ENCODE peak calls at places on chromosomes 6 and 20, in five cellular contexts. Z, Y, F, A and V are unnamed samples.

GRCh38 chr6:78909391-78909790 is 42.0 kb downstream of the IRAK1BP1 start:
- DNase-seq in A (no peak), F (no peak), Y (no peak), Z (no peak), V (no peak)

GRCh38 chr6:26033942-26034354 is 53.3 kb upstream of the HFE start:
- DNase-seq in Y (no peak), Z (no peak), A (no peak), F (no peak), V (no peak)

GRCh38 chr6:160733045-160733646 is 31.1 kb downstream of the PLG start:
- DNase-seq in Z (peak), Y (peak), A (no peak), F (peak), V (no peak)

GRCh38 chr6:110509617-110510231 is 33.3 kb upstream of the SLC22A16 start:
- DNase-seq in F (no peak), Y (no peak), A (no peak), Z (peak), V (no peak)

GRCh38 chr20:2059411-2059810 is 42.2 kb upstream of the STK35 start:
- DNase-seq in Z (no peak), A (no peak), Y (no peak), F (no peak), V (no peak)

GRCh38 chr20:35648836-35649235 is 15.9 kb downstream of the CPNE1 start:
- DNase-seq in Y (no peak), Z (peak), A (no peak), F (no peak), V (no peak)

GRCh38 chr6:128492386-128492785 is 28.0 kb downstream of the PTPRK start:
- DNase-seq in F (no peak), A (no peak), Z (peak), Y (no peak), V (no peak)

GRCh38 chr20:2800590-2801458 is at the start of gene CPXM1:
- DNase-seq in F (no peak), A (no peak), Y (peak), Z (peak), V (peak)

GRCh38 chr6:25816252-25816651 is 15.6 kb downstream of the SLC17A1 start:
- DNase-seq in Y (no peak), Z (no peak), F (no peak), A (no peak), V (no peak)

GRCh38 chr20:62929051-62929538 is 2.8 kb upstream of the DIDO1 start:
- DNase-seq in A (no peak), F (peak), Z (peak), Y (peak), V (no peak)

GRCh38 chr6:35492664-35493284 is 4.1 kb downstream of the TEAD3 start:
- DNase-seq in Z (no peak), Y (no peak), F (no peak), A (no peak), V (no peak)

GRCh38 chr6:18323935-18324707 is 59.8 kb upstream of the DEK start:
- DNase-seq in A (no peak), Y (peak), Z (peak), F (no peak), V (peak)

GRCh38 chr6:30067460-30068139 is 602 bp downstream of the PPP1R11 start:
- DNase-seq in F (no peak), Y (peak), A (no peak), Z (no peak), V (no peak)

GRCh38 chr6:106799008-106799952 is 169.9 kb downstream of the QRSL1 start:
- DNase-seq in A (no peak), Z (no peak), Y (peak), F (no peak), V (peak)

GRCh38 chr20:43459022-43459942 is 1.6 kb downstream of the SRSF6 start:
- DNase-seq in F (peak), A (no peak), Z (peak), Y (peak), V (no peak)